ENCODE peak calls at places on chromosomes 12 and 14, in nine cellular contexts. F is esophagus muscularis mucosa, W is epithelial cell of esophagus, G is small intestine, D is cardiac muscle cell, S is right cardiac atrium, E is lung, M is right lobe of liver, U is dorsolateral prefrontal cortex. Z is an unnamed sample.

GRCh38 chr12:84807249-84807648 is 105.3 kb downstream of the SLC6A15 start:
- DNase-seq in F (no peak), W (peak), G (no peak), D (no peak), S (no peak), E (no peak), M (no peak), U (no peak), Z (no peak)

GRCh38 chr14:50334211-50334610 is 22.1 kb downstream of the DMAC2L start:
- DNase-seq in F (peak), W (peak), G (no peak), D (no peak), S (no peak), E (no peak), M (no peak), U (no peak), Z (no peak)

GRCh38 chr12:94207467-94208432 is 59.4 kb downstream of the PLXNC1 start:
- DNase-seq in F (no peak), W (no peak), G (peak), D (peak), S (no peak), E (no peak), M (no peak), U (no peak), Z (no peak)

GRCh38 chr14:75283884-75284563 is 5.4 kb downstream of the FOS start:
- DNase-seq in F (no peak), W (peak), G (peak), D (peak), S (peak), E (no peak), M (no peak), U (no peak), Z (no peak)

GRCh38 chr14:22656945-22657711 is 13.0 kb upstream of the OR6J1 start:
- DNase-seq in F (no peak), W (no peak), G (peak), D (peak), S (no peak), E (no peak), M (no peak), U (no peak), Z (no peak)

GRCh38 chr14:100741956-100742355 is 15.3 kb downstream of the DLK1 start:
- DNase-seq in F (no peak), W (no peak), G (no peak), D (no peak), S (no peak), E (no peak), M (no peak), U (no peak), Z (no peak)

GRCh38 chr12:98870521-98870920 is 225.4 kb downstream of the APAF1 start:
- DNase-seq in F (no peak), W (no peak), G (no peak), D (no peak), S (no peak), E (no peak), M (no peak), U (peak), Z (no peak)

GRCh38 chr14:87869619-87870583 is 123.1 kb downstream of the GALC start:
- DNase-seq in F (no peak), W (peak), G (no peak), D (peak), S (no peak), E (no peak), M (no peak), U (no peak), Z (no peak)

GRCh38 chr14:27253946-27254345 is 656.1 kb upstream of the NOVA1 start:
- DNase-seq in F (no peak), W (no peak), G (no peak), D (no peak), S (no peak), E (no peak), M (no peak), U (no peak), Z (no peak)

GRCh38 chr14:41144370-41144769 is 462.3 kb upstream of the LRFN5 start:
- DNase-seq in F (no peak), W (no peak), G (no peak), D (no peak), S (no peak), E (no peak), M (no peak), U (no peak), Z (no peak)

GRCh38 chr12:58364389-58365086 is 423.2 kb downstream of the ATP23 start:
- DNase-seq in F (no peak), W (peak), G (no peak), D (peak), S (no peak), E (no peak), M (no peak), U (no peak), Z (no peak)

GRCh38 chr12:65511134-65511912 is 232.8 kb downstream of the MSRB3 start:
- DNase-seq in F (no peak), W (no peak), G (no peak), D (no peak), S (peak), E (no peak), M (peak), U (no peak), Z (no peak)

GRCh38 chr14:58298477-58298879 is at the start of gene ARID4A:
- DNase-seq in F (peak), W (no peak), G (no peak), D (no peak), S (peak), E (peak), M (peak), U (peak), Z (no peak)

GRCh38 chr12:6703631-6704030 is 3.0 kb upstream of the PIANP start:
- DNase-seq in F (no peak), W (no peak), G (no peak), D (no peak), S (no peak), E (no peak), M (no peak), U (no peak), Z (peak)

GRCh38 chr12:18700254-18700653 is 37.6 kb downstream of the PLCZ1 start:
- DNase-seq in F (no peak), W (no peak), G (no peak), D (peak), S (peak), E (no peak), M (no peak), U (no peak), Z (no peak)

GRCh38 chr12:57229041-57229633 is 374 bp upstream of the SHMT2 start:
- DNase-seq in F (no peak), W (no peak), G (no peak), D (no peak), S (no peak), E (no peak), M (no peak), U (no peak), Z (no peak)
- H3K4me3 ChIP-seq in F (peak), W (peak), G (peak), D (peak), S (peak), E (no peak), M (peak), U (peak), Z (peak)

GRCh38 chr12:127360580-127360979 is 906.4 kb upstream of the TMEM132C start:
- DNase-seq in F (peak), W (no peak), G (no peak), D (no peak), S (no peak), E (no peak), M (no peak), U (no peak), Z (no peak)
- H3K4me3 ChIP-seq in F (no peak), W (no peak), G (no peak), D (no peak), S (no peak), E (no peak), M (no peak), U (no peak), Z (no peak)

GRCh38 chr14:103122578-103123127 is 608 bp upstream of the TNFAIP2 start:
- DNase-seq in F (no peak), W (no peak), G (no peak), D (peak), S (peak), E (no peak), M (peak), U (no peak), Z (peak)

GRCh38 chr14:103123128-103123633 is at the start of gene TNFAIP2:
- DNase-seq in F (no peak), W (no peak), G (no peak), D (peak), S (peak), E (peak), M (peak), U (no peak), Z (peak)

GRCh38 chr14:103118663-103119404 is 4.4 kb upstream of the TNFAIP2 start:
- DNase-seq in F (no peak), W (no peak), G (no peak), D (no peak), S (peak), E (peak), M (peak), U (no peak), Z (no peak)

GRCh38 chr14:103121846-103122577 is 1.2 kb upstream of the TNFAIP2 start:
- DNase-seq in F (peak), W (peak), G (peak), D (peak), S (peak), E (peak), M (peak), U (no peak), Z (peak)

DNA sequence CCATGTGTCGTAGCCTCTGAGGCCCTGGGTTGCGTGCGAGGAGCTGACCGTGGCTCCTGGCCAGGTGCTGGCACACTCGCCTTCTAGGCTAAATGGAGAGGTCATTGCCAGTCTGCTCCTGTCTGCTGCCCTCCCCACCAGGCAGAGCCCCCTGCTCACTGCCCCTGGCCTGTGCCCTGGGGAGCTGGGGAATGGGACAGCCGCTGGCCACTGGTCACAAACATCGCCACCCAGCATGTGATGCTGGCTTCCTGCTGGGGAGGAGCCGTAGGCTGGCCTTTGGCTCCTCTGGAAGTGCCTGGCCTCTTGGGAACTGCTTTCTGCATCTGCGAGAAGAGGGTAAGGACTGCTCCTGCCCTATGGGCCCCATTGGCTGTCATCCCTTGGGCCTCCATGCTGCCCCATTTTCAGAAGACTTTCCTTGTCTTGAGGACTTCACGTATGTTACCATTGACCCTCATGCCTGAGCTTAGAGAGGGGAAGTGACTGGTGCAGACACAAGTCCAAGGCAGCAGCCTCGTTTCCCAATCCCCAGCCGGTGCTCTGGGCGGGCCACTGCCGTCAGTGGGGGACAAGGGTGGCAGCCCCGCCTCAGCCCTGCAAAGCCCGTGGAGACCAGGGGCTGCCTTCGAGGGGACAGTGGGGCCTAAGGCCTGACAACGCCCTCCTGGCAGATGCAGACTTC is 2.0 kb upstream of the TNFAIP2 start:
- DNase-seq in F (no peak), W (no peak), G (peak), D (peak), S (peak), E (peak), M (peak), U (no peak), Z (no peak)
- H3K4me3 ChIP-seq in F (peak), W (no peak), G (no peak), D (no peak), S (no peak), E (no peak), M (peak), U (no peak), Z (no peak)

DNA sequence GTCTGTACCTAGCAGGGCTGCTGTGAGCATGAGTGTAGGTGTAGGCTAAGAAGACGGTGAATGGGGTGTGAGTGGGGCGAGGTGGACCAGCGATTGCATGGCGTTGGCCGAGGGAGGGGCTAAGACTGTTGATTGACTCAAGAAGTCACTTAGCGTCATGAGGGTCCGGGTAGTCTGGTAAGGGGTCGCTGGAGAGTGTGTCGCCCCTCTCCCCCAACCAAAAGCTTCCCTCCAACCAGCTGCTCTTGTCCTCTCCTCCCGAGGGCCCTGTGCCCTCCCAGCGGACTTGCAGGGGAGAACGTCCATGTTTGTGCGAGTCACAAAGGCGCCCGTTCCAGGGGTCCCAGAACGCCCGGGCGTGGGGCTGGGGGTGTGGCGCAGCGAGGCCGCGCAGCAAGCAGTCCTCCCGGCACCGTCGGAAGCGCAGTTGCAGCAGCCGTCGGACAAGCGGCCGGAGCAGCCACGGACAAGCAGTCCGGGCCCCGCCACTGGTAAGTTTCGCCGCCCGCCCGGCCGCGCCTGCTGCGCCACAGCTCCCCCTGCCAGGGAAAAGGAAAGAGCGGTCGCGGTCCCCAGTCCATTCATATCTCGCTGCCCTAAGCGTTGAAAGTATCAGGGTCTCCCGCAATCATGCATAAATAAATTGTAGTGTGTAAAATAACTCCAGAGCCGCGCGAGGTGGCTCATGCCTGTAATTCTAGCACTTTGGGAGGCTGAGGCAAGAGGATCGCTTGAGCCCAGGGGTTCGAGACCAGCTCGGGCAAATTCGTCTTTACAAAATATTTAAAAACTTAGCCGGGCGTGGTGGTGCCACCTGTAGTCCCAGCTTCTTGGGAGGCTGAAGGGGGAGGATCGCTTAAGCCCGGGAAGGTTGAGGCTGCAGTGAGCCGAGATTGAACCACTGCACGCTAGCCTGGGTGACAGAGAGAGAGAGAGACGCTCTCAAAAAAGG is at the start of gene CCDC63:
- DNase-seq in F (no peak), W (peak), G (peak), D (peak), S (peak), E (peak), M (peak), U (no peak), Z (peak)
- H3K4me3 ChIP-seq in F (peak), W (peak), G (peak), D (peak), S (peak), E (no peak), M (no peak), U (peak), Z (peak)

DNA sequence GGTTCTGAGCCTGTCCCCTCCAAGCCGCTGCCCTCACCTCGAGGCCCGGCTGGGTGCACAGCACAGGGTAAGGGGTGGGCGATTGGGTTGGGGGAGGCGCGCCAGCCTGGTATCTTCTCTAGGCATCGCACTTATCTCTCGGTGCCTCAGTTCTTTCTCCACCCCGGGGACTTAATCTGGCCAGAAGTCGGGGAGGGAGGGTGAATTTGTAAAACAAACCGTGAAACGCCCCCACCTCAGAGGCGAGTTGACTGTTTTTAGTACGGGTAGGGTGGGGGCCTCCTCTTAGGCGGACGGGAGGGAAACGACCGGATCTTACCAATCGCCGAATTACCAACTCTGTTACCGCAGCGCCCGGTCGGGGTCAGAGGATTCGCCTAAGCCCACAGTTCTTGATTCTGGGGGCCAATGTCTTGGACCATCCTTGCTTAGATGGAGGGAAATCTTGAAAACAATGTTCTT is 1.4 kb upstream of the TBX3 start:
- DNase-seq in F (no peak), W (no peak), G (no peak), D (no peak), S (no peak), E (no peak), M (no peak), U (no peak), Z (peak)
- H3K4me3 ChIP-seq in F (peak), W (no peak), G (no peak), D (peak), S (peak), E (no peak), M (peak), U (peak), Z (peak)

GRCh38 chr12:42571327-42572009 is 18.1 kb downstream of the PRICKLE1 start:
- DNase-seq in F (no peak), W (no peak), G (no peak), D (no peak), S (no peak), E (no peak), M (no peak), U (no peak), Z (no peak)
- H3K4me3 ChIP-seq in F (no peak), W (no peak), G (no peak), D (no peak), S (no peak), E (no peak), M (no peak), U (no peak), Z (no peak)

Z was measured in H7.